ENCODE peak calls at places on chromosomes 13 and 19, in nine cellular contexts. One of them, this sample, is unnamed.

GRCh38 chr13:80371840-80372509 is 31.0 kb upstream of the SPRY2 start:
- DNase-seq in tibial nerve: no peak
- DNase-seq in tibial artery: no peak
- DNase-seq in aorta: no peak
- DNase-seq in body of pancreas: no peak
- DNase-seq in left lung: no peak
- DNase-seq in ovary: no peak
- DNase-seq in heart left ventricle: no peak
- DNase-seq in cardiac muscle cell: no peak
- DNase-seq in this sample: no peak

GRCh38 chr19:10006335-10006708 is 4.0 kb downstream of the COL5A3 start:
- DNase-seq in left lung: peak; percentile 58
- DNase-seq in ovary: peak; percentile 65
- DNase-seq in heart left ventricle: peak; percentile 68
- DNase-seq in body of pancreas: peak; percentile 36
- DNase-seq in aorta: no peak
- DNase-seq in tibial nerve: no peak
- DNase-seq in tibial artery: peak; percentile 68
- DNase-seq in cardiac muscle cell: peak; percentile 70
- DNase-seq in this sample: peak; percentile 50

GRCh38 chr19:37361994-37362393 is 8.9 kb upstream of the ZNF527 start:
- DNase-seq in left lung: no peak
- DNase-seq in aorta: no peak
- DNase-seq in ovary: no peak
- DNase-seq in body of pancreas: no peak
- DNase-seq in tibial nerve: no peak
- DNase-seq in heart left ventricle: no peak
- DNase-seq in cardiac muscle cell: peak; percentile 16
- DNase-seq in tibial artery: no peak
- DNase-seq in this sample: no peak

GRCh38 chr19:14218615-14219330 is 12.8 kb upstream of the ADGRL1 start:
- DNase-seq in left lung: no peak
- DNase-seq in ovary: no peak
- DNase-seq in cardiac muscle cell: peak; percentile 72
- DNase-seq in heart left ventricle: no peak
- DNase-seq in tibial nerve: no peak
- DNase-seq in aorta: no peak
- DNase-seq in body of pancreas: no peak
- DNase-seq in tibial artery: no peak
- DNase-seq in this sample: no peak

GRCh38 chr19:32652893-32653625 is 21.9 kb downstream of the ANKRD27 start:
- DNase-seq in tibial artery: no peak
- DNase-seq in ovary: peak; percentile 85
- DNase-seq in heart left ventricle: peak; percentile 75
- DNase-seq in tibial nerve: no peak
- DNase-seq in left lung: peak; percentile 60
- DNase-seq in aorta: peak; percentile 65
- DNase-seq in body of pancreas: peak; percentile 81
- DNase-seq in cardiac muscle cell: peak; percentile 83
- DNase-seq in this sample: peak; percentile 77

GRCh38 chr13:41383400-41383799 is 72.3 kb downstream of the NAA16 start:
- DNase-seq in tibial nerve: no peak
- DNase-seq in ovary: no peak
- DNase-seq in tibial artery: no peak
- DNase-seq in heart left ventricle: no peak
- DNase-seq in cardiac muscle cell: no peak
- DNase-seq in aorta: no peak
- DNase-seq in body of pancreas: no peak
- DNase-seq in left lung: no peak
- DNase-seq in this sample: no peak

GRCh38 chr19:38277549-38277948 is 13.2 kb downstream of the SPINT2 start:
- DNase-seq in aorta: no peak
- DNase-seq in tibial nerve: no peak
- DNase-seq in ovary: no peak
- DNase-seq in tibial artery: no peak
- DNase-seq in body of pancreas: no peak
- DNase-seq in heart left ventricle: no peak
- DNase-seq in cardiac muscle cell: peak; percentile 56
- DNase-seq in left lung: no peak
- DNase-seq in this sample: no peak

GRCh38 chr13:25286308-25286968 is 850 bp downstream of the MTMR6 start:
- DNase-seq in tibial nerve: no peak
- DNase-seq in heart left ventricle: no peak
- DNase-seq in tibial artery: no peak
- DNase-seq in left lung: peak; percentile 51
- DNase-seq in aorta: peak; percentile 54
- DNase-seq in cardiac muscle cell: peak; percentile 52
- DNase-seq in ovary: no peak
- DNase-seq in body of pancreas: peak; percentile 44
- DNase-seq in this sample: peak; percentile 61

GRCh38 chr13:78187781-78188180 is 269.1 kb upstream of the EDNRB start:
- DNase-seq in cardiac muscle cell: no peak
- DNase-seq in tibial artery: no peak
- DNase-seq in left lung: no peak
- DNase-seq in aorta: no peak
- DNase-seq in heart left ventricle: no peak
- DNase-seq in tibial nerve: no peak
- DNase-seq in ovary: no peak
- DNase-seq in body of pancreas: no peak
- DNase-seq in this sample: no peak

GRCh38 chr13:20636079-20636478 is 67.4 kb upstream of the IL17D start:
- DNase-seq in ovary: no peak
- DNase-seq in tibial artery: no peak
- DNase-seq in heart left ventricle: no peak
- DNase-seq in body of pancreas: no peak
- DNase-seq in left lung: no peak
- DNase-seq in cardiac muscle cell: no peak
- DNase-seq in aorta: no peak
- DNase-seq in tibial nerve: no peak
- DNase-seq in this sample: no peak

GRCh38 chr13:31044658-31045620 is 112.5 kb downstream of the TEX26 start:
- DNase-seq in tibial nerve: no peak
- DNase-seq in aorta: no peak
- DNase-seq in ovary: no peak
- DNase-seq in left lung: no peak
- DNase-seq in heart left ventricle: no peak
- DNase-seq in body of pancreas: no peak
- DNase-seq in tibial artery: no peak
- DNase-seq in cardiac muscle cell: no peak
- DNase-seq in this sample: no peak

GRCh38 chr19:43290568-43291359 is 21.4 kb upstream of the PSG9 start:
- DNase-seq in body of pancreas: no peak
- DNase-seq in heart left ventricle: no peak
- DNase-seq in tibial artery: no peak
- DNase-seq in left lung: no peak
- DNase-seq in cardiac muscle cell: peak; percentile 14
- DNase-seq in ovary: no peak
- DNase-seq in tibial nerve: no peak
- DNase-seq in aorta: no peak
- DNase-seq in this sample: no peak

GRCh38 chr19:50313812-50314536 is 15.2 kb downstream of the KCNC3 start:
- DNase-seq in tibial nerve: no peak
- DNase-seq in ovary: no peak
- DNase-seq in body of pancreas: peak; percentile 22
- DNase-seq in tibial artery: no peak
- DNase-seq in cardiac muscle cell: no peak
- DNase-seq in heart left ventricle: no peak
- DNase-seq in left lung: no peak
- DNase-seq in aorta: no peak
- DNase-seq in this sample: no peak

GRCh38 chr19:4913996-4914735 is 4.9 kb downstream of the UHRF1 start:
- DNase-seq in tibial artery: no peak
- DNase-seq in aorta: no peak
- DNase-seq in left lung: no peak
- DNase-seq in body of pancreas: no peak
- DNase-seq in heart left ventricle: no peak
- DNase-seq in ovary: no peak
- DNase-seq in tibial nerve: no peak
- DNase-seq in cardiac muscle cell: no peak
- DNase-seq in this sample: no peak

GRCh38 chr13:74867460-74867859 is 614.5 kb downstream of the TBC1D4 start:
- DNase-seq in body of pancreas: no peak
- DNase-seq in aorta: no peak
- DNase-seq in cardiac muscle cell: peak; percentile 29
- DNase-seq in tibial artery: no peak
- DNase-seq in heart left ventricle: no peak
- DNase-seq in ovary: no peak
- DNase-seq in left lung: no peak
- DNase-seq in tibial nerve: no peak
- DNase-seq in this sample: no peak
- H3K4me3 ChIP-seq in body of pancreas: no peak overlapping the region
- H3K4me3 ChIP-seq in aorta: no peak overlapping the region
- H3K4me3 ChIP-seq in cardiac muscle cell: no peak overlapping the region
- H3K4me3 ChIP-seq in tibial artery: no peak overlapping the region
- H3K4me3 ChIP-seq in heart left ventricle: no peak overlapping the region
- H3K4me3 ChIP-seq in ovary: no peak overlapping the region
- H3K4me3 ChIP-seq in left lung: no peak overlapping the region
- H3K4me3 ChIP-seq in tibial nerve: no peak overlapping the region
- H3K4me3 ChIP-seq in this sample: no peak overlapping the region

DNA sequence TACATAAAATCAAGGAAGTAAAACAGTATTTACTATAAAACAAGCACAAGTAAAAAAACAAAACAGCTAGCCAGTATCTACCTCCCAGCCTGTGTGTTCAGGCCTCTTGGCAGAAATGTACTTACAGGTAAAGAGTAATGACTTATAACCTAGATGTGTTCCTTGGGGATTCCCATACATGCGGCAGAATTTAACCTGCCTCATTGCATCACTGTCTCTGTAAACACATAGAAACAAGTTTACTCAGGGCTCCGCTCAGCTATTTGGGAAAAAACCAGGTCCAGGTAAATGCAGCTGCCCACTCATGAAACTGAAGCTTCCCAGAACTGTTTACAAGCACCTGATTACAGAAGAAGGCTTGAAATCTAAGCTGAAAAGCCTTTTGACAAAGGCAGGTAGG is 50.7 kb upstream of the SERP2 start:
- DNase-seq in left lung: no peak
- DNase-seq in tibial nerve: no peak
- DNase-seq in aorta: no peak
- DNase-seq in body of pancreas: no peak
- DNase-seq in cardiac muscle cell: no peak
- DNase-seq in tibial artery: no peak
- DNase-seq in ovary: no peak
- DNase-seq in heart left ventricle: no peak
- DNase-seq in this sample: no peak
- H3K27ac ChIP-seq in left lung: no peak overlapping the region
- H3K27ac ChIP-seq in tibial nerve: no peak overlapping the region
- H3K27ac ChIP-seq in aorta: no peak overlapping the region
- H3K27ac ChIP-seq in body of pancreas: no peak overlapping the region
- H3K27ac ChIP-seq in cardiac muscle cell: no peak overlapping the region
- H3K27ac ChIP-seq in tibial artery: no peak overlapping the region
- H3K27ac ChIP-seq in ovary: no peak overlapping the region
- H3K27ac ChIP-seq in heart left ventricle: no peak overlapping the region
- H3K27ac ChIP-seq in this sample: no peak overlapping the region

DNA sequence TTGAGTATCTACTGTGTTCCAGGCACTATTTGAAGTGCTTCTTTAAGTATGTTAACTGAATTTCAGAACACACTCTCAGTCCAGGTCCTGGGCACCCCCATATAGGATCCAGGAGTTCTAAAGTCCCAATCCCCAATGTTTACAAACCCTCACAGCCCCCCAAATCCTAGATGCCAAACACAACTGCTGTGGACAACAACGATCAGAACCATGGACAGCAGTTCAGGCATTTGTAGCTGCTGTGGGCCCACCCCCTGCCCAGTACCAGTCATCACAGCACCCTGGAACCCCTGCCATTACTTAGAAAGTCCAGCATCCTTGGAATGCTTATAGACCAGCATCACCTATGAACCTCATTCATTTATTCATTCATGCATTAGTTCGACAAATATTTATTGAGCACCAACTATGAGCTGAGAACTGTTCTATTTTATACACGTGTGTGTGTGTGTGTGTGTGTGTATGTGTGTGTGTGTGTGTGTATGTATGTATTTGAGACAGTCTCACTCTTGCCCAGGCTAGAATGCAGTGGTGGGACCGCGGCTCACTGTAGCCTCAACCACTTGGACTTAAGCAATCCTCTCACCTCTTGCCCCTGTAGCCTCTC is 19.3 kb upstream of the SDHAF1 start:
- DNase-seq in aorta: no peak
- DNase-seq in tibial artery: no peak
- DNase-seq in tibial nerve: no peak
- DNase-seq in body of pancreas: no peak
- DNase-seq in ovary: no peak
- DNase-seq in left lung: no peak
- DNase-seq in heart left ventricle: no peak
- DNase-seq in cardiac muscle cell: peak; percentile 38
- DNase-seq in this sample: no peak
- H3K4me1 ChIP-seq in aorta: no peaks in the 10 kb centered on the region
- H3K4me1 ChIP-seq in tibial artery: no peaks in the 10 kb centered on the region
- H3K4me1 ChIP-seq in tibial nerve: no peaks in the 10 kb centered on the region
- H3K4me1 ChIP-seq in body of pancreas: no peaks in the 10 kb centered on the region
- H3K4me1 ChIP-seq in ovary: no peaks in the 10 kb centered on the region
- H3K4me1 ChIP-seq in left lung: no peaks in the 10 kb centered on the region
- H3K4me1 ChIP-seq in heart left ventricle: no peaks in the 10 kb centered on the region
- H3K4me1 ChIP-seq in cardiac muscle cell: no peaks in the 10 kb centered on the region
- H3K4me1 ChIP-seq in this sample: no peaks in the 10 kb centered on the region

GRCh38 chr19:29625316-29625715 is 19.2 kb downstream of the POP4 start:
- DNase-seq in body of pancreas: peak; percentile 61
- DNase-seq in tibial nerve: no peak
- DNase-seq in tibial artery: no peak
- DNase-seq in cardiac muscle cell: no peak
- DNase-seq in heart left ventricle: no peak
- DNase-seq in ovary: no peak
- DNase-seq in left lung: no peak
- DNase-seq in aorta: no peak
- DNase-seq in this sample: no peak
- H3K4me3 ChIP-seq in body of pancreas: no peak overlapping the region
- H3K4me3 ChIP-seq in tibial nerve: no peak overlapping the region
- H3K4me3 ChIP-seq in tibial artery: no peak overlapping the region
- H3K4me3 ChIP-seq in cardiac muscle cell: no peak overlapping the region
- H3K4me3 ChIP-seq in heart left ventricle: no peak overlapping the region
- H3K4me3 ChIP-seq in ovary: no peak overlapping the region
- H3K4me3 ChIP-seq in left lung: no peak overlapping the region
- H3K4me3 ChIP-seq in aorta: no peak overlapping the region
- H3K4me3 ChIP-seq in this sample: no peak overlapping the region

This sample was measured in testis.